ENCODE peak calls at places on chromosome X, in six cellular contexts. M is HepG2, F is A549, I is endothelial cell of umbilical vein, A is GM12878, W is K562. G is an unnamed sample.

GRCh38 chrX:118346258-118347094 is 570 bp downstream of the WDR44 start:
- DNase-seq in F (peak), I (peak), M (peak), A (no peak), W (peak), G (peak)

GRCh38 chrX:123818243-123818642 is 41.6 kb upstream of the XIAP start:
- DNase-seq in F (peak), W (no peak), I (no peak), M (peak), A (no peak), G (no peak)

GRCh38 chrX:82666355-82666754 is 841.7 kb upstream of the POU3F4 start:
- DNase-seq in I (no peak), W (no peak), F (peak), A (no peak), M (no peak), G (peak)

GRCh38 chrX:117788339-117788738 is 328.3 kb downstream of the KLHL13 start:
- DNase-seq in F (no peak), M (no peak), A (no peak), I (no peak), W (no peak), G (no peak)

GRCh38 chrX:127317159-127317558 is 497.6 kb downstream of the PRR32 start:
- DNase-seq in M (no peak), F (no peak), W (no peak), A (no peak), I (no peak), G (no peak)

GRCh38 chrX:13685126-13685763 is 3.7 kb upstream of the RAB9A start:
- DNase-seq in W (no peak), M (no peak), A (no peak), F (peak), I (no peak), G (no peak)

GRCh38 chrX:138745215-138745614 is 33.7 kb upstream of the FGF13 start:
- DNase-seq in A (peak), F (peak), M (peak), W (peak), I (peak), G (peak)

GRCh38 chrX:49172280-49172780 is 632 bp downstream of the PLP2 start:
- DNase-seq in I (peak), W (peak), M (no peak), A (no peak), F (peak), G (peak)

GRCh38 chrX:131827935-131828334 is 195.2 kb upstream of the STK26 start:
- DNase-seq in F (peak), M (no peak), I (peak), A (peak), W (peak), G (peak)
- TF ChIP-seq CTCF in F (no peak), M (peak), I (peak), A (peak), W (peak), G (peak)

GRCh38 chrX:69740317-69740716 is 124.4 kb downstream of the EDA start:
- DNase-seq in I (no peak), W (no peak), A (no peak), M (no peak), F (no peak), G (no peak)

GRCh38 chrX:69746051-69746450 is 130.1 kb downstream of the EDA start:
- DNase-seq in F (no peak), W (no peak), M (no peak), I (no peak), A (no peak), G (no peak)

GRCh38 chrX:69741706-69742105 is 125.8 kb downstream of the EDA start:
- DNase-seq in F (no peak), M (no peak), I (no peak), W (no peak), A (no peak), G (no peak)
- TF ChIP-seq POLR2A in F (no peak), M (no peak), I (no peak), W (no peak), A (no peak), G (no peak)

DNA sequence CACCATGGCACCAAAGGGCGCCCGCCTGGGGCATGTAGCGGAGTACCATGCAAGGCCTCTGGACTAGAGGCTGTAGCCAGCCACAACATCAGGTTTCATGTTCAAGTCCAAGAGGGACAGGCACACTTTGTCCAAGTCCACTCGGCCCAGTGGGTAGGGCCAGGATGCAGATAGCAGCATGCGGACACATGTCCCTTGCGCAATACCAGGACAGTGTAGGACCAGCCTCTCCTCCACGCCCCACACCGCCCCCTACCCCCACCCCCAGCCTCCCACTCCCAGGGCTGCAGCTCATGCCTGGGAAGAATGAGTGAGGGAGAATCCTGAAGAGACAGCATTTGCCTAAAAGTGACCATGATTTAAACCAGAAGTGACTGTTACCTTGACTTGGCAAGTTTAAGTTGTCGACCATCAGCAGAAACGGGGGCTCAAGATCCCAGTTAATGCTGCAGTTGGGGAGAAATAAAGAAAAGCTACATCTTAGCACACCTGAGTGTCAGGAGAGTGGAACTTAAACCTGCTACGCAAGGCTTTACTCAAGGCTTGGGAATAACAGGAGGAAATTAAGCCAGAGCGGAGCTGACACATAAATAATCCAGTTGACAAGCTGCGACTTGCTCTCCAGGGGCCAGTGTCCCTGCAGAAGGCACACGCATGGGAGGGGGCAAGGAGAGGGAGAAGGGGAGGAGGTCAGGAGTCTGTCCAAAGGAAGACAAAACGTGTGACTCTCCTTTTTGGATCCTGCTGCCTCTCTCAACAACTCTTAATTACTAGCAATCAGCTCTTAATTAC is 221.7 kb downstream of the BCOR start:
- DNase-seq in M (no peak), F (no peak), W (no peak), A (no peak), I (no peak), G (no peak)
- TF ChIP-seq MYC in M (no peak), F (no peak), W (no peak), A (no peak), I (no peak), G (no peak)

GRCh38 chrX:153635788-153636668 is 11.0 kb upstream of the DUSP9 start:
- DNase-seq in W (peak), F (peak), I (peak), A (no peak), M (peak), G (peak)
- TF ChIP-seq CTCF in W (peak), F (peak), I (peak), A (peak), M (peak), G (peak)

DNA sequence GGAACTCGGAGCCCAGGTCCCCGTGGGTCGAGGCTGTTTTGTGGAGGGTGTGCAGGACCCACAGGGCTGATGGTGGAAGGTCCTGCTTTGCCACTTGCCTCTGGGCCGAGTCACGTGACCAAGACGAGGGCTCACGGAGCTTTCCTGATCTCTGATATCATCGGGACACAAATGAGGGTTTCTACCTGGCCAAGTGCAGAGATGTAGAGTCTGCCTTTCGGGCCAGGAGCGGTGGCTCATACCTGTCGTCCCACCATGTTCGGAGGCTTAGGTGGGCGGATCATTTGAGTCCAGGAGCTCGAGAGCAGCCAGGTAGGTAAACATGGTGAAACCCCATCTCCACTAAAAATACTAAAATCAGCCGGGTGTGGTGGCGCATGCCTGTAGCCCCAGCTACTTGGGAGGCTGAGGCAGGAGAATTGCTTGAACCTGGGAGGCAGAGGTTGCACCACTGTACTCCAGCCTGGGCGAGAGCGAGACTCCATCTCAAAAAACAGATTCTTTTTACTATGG is 7.1 kb downstream of the SLC25A6 start:
- DNase-seq in I (no peak), A (no peak), F (no peak), M (no peak), W (no peak), G (no peak)
- TF ChIP-seq POLR2A in I (no peak), A (peak), F (no peak), M (no peak), W (peak), G (no peak)

G was measured in NB4.